ENCODE peak calls at places on chromosome 14, in seven cellular contexts. B is NCI-H345; O is ELF-1; S is NCI-H1105; N is brain microvascular endothelial cell; V is stimulated activated CD4-positive, alpha-beta T cell treated with anti-CD3 and anti-CD28 coated beads, TNF-alpha, amount 100 ng/mL, for 1 hour; X is stimulated activated CD8-positive, alpha-beta memory T cell treated with anti-CD3 and anti-CD28 coated beads, Interleukin-7, amount 100 ng/mL, for 1 hour. U is an unnamed sample.

GRCh38 chr14:59438148-59438766 is 26.9 kb downstream of the GPR135 start:
- DNase-seq in B (no peak), O (no peak), S (no peak), N (peak; percentile 79), V (no peak), X (no peak), U (no peak)

GRCh38 chr14:91329615-91330014 is 85.1 kb upstream of the GPR68 start:
- DNase-seq in B (no peak), O (no peak), S (no peak), N (no peak), V (no peak), X (no peak), U (no peak)

GRCh38 chr14:93007225-93007997 is 84.5 kb downstream of the CHGA start:
- DNase-seq in B (no peak), O (no peak), S (no peak), N (peak; percentile 69), V (no peak), X (no peak), U (no peak)

GRCh38 chr14:45651906-45652305 is 398.9 kb upstream of the MIS18BP1 start:
- DNase-seq in B (peak; percentile 0), O (no peak), S (no peak), N (peak; percentile 16), V (no peak), X (no peak), U (no peak)

GRCh38 chr14:100712490-100712889 is 14.2 kb upstream of the DLK1 start:
- DNase-seq in B (peak; percentile 43), O (no peak), S (peak; percentile 17), N (no peak), V (no peak), X (no peak), U (no peak)

GRCh38 chr14:75995372-75996041 is 9.9 kb downstream of the IFT43 start:
- DNase-seq in B (no peak), O (no peak), S (no peak), N (peak; percentile 59), V (no peak), X (no peak), U (no peak)

GRCh38 chr14:26846388-26846787 is 248.6 kb upstream of the NOVA1 start:
- DNase-seq in B (no peak), O (no peak), S (no peak), N (no peak), V (no peak), X (no peak), U (no peak)

GRCh38 chr14:31536201-31536960 is 24.8 kb upstream of the NUBPL start:
- DNase-seq in B (no peak), O (no peak), S (no peak), N (no peak), V (no peak), X (no peak), U (no peak)

GRCh38 chr14:37584211-37585100 is 10.6 kb downstream of the FOXA1 start:
- DNase-seq in B (peak; percentile 66), O (peak; percentile 39), S (no peak), N (no peak), V (no peak), X (no peak), U (no peak)

U was measured in hippocampal formation.